ENCODE peak calls at places on chromosome X, in seven cellular contexts. S is upper lobe of left lung, F is brain microvascular endothelial cell, Q is keratinocyte, T is fibroblast of mammary gland, L is RWPE2, O is RWPE1. G is an unnamed sample.

GRCh38 chrX:106999002-106999975 is 723 bp downstream of the MORC4 start:
- DNase-seq in Q (no peak), T (peak), L (no peak), F (peak), S (peak), O (peak), G (peak)

GRCh38 chrX:65596270-65596669 is 61.7 kb upstream of the LAS1L start:
- DNase-seq in S (peak), Q (no peak), T (peak), F (peak), O (no peak), L (no peak), G (peak)

GRCh38 chrX:134969726-134970125 is 21.1 kb upstream of the SMIM10 start:
- DNase-seq in T (peak), F (no peak), S (no peak), Q (no peak), O (no peak), L (no peak), G (no peak)

GRCh38 chrX:101658661-101659477 is 781 bp downstream of the ARMCX2 start:
- DNase-seq in O (peak), T (peak), L (no peak), Q (no peak), F (peak), S (peak), G (peak)

GRCh38 chrX:129632443-129632842 is 22.3 kb downstream of the APLN start:
- DNase-seq in O (no peak), F (no peak), Q (no peak), S (no peak), T (peak), L (no peak), G (no peak)

GRCh38 chrX:31706456-31706855 is 634.6 kb upstream of the FTHL17 start:
- DNase-seq in L (no peak), T (peak), Q (no peak), S (no peak), F (no peak), O (no peak), G (no peak)

GRCh38 chrX:71454222-71454621 is 78.7 kb upstream of the OGT start:
- DNase-seq in O (no peak), S (no peak), T (no peak), F (peak), L (no peak), Q (no peak), G (no peak)

GRCh38 chrX:313546-313945 is 5.0 kb downstream of the GTPBP6 start:
- DNase-seq in S (no peak), L (peak), O (no peak), F (no peak), T (no peak), Q (no peak), G (no peak)

GRCh38 chrX:39445336-39445735 is 644.1 kb downstream of the MID1IP1 start:
- DNase-seq in L (no peak), S (no peak), Q (no peak), O (no peak), F (no peak), T (no peak), G (no peak)

GRCh38 chrX:153573999-153574398 is 24.9 kb downstream of the CCNQ start:
- DNase-seq in S (no peak), O (no peak), T (no peak), F (no peak), L (no peak), Q (no peak), G (peak)

GRCh38 chrX:134868766-134869495 is 121.9 kb upstream of the SMIM10 start:
- DNase-seq in L (no peak), F (peak), T (peak), O (peak), S (no peak), Q (no peak), G (no peak)

GRCh38 chrX:103183912-103184311 is 31.0 kb upstream of the BEX4 start:
- DNase-seq in O (no peak), T (no peak), S (no peak), F (no peak), Q (no peak), L (no peak), G (no peak)

GRCh38 chrX:39886282-39886681 is 211.5 kb downstream of the BCOR start:
- DNase-seq in Q (no peak), L (no peak), S (peak), T (no peak), F (no peak), O (no peak), G (no peak)

GRCh38 chrX:68935362-68935761 is 106.5 kb downstream of the EFNB1 start:
- DNase-seq in T (no peak), O (no peak), Q (peak), L (no peak), S (peak), F (no peak), G (no peak)

GRCh38 chrX:118745570-118745969 is 18.2 kb downstream of the IL13RA1 start:
- DNase-seq in S (no peak), O (no peak), L (no peak), F (no peak), T (peak), Q (no peak), G (no peak)

GRCh38 chrX:78759081-78759480 is 11.6 kb downstream of the LPAR4 start:
- DNase-seq in S (no peak), T (no peak), L (no peak), Q (no peak), F (no peak), O (no peak), G (no peak)

GRCh38 chrX:114619874-114620273 is 36.0 kb downstream of the HTR2C start:
- DNase-seq in Q (no peak), F (no peak), L (no peak), O (no peak), S (no peak), T (peak), G (peak)

GRCh38 chrX:108731144-108731543 is 5.2 kb downstream of the IRS4 start:
- DNase-seq in T (no peak), Q (no peak), O (no peak), L (no peak), S (no peak), F (no peak), G (no peak)

GRCh38 chrX:87583679-87584078 is 66.1 kb downstream of the KLHL4 start:
- DNase-seq in Q (no peak), L (no peak), S (no peak), O (no peak), T (peak), F (no peak), G (no peak)
- TF ChIP-seq CTCF in Q (peak), L (peak), S (no peak), O (no peak), T (peak), F (peak), G (no peak)

GRCh38 chrX:140697618-140698017 is 11.9 kb upstream of the LINC00632 start:
- DNase-seq in L (no peak), S (no peak), O (no peak), Q (no peak), T (no peak), F (no peak), G (no peak)
- TF ChIP-seq CTCF in L (no peak), S (no peak), O (no peak), Q (no peak), T (no peak), F (peak), G (no peak)

GRCh38 chrX:104566921-104567501 is 1.0 kb downstream of the IL1RAPL2 start:
- DNase-seq in Q (no peak), O (no peak), T (no peak), F (no peak), L (no peak), S (no peak), G (no peak)

GRCh38 chrX:104564335-104564734 is 1.7 kb upstream of the IL1RAPL2 start:
- DNase-seq in F (no peak), T (no peak), L (no peak), S (no peak), Q (no peak), O (no peak), G (no peak)

GRCh38 chrX:104564921-104565703 is 887 bp upstream of the IL1RAPL2 start:
- DNase-seq in L (no peak), T (no peak), F (no peak), O (no peak), S (no peak), Q (no peak), G (no peak)

GRCh38 chrX:104567506-104567905 is 1.5 kb downstream of the IL1RAPL2 start:
- DNase-seq in L (no peak), T (no peak), O (no peak), F (no peak), S (no peak), Q (no peak), G (no peak)

DNA sequence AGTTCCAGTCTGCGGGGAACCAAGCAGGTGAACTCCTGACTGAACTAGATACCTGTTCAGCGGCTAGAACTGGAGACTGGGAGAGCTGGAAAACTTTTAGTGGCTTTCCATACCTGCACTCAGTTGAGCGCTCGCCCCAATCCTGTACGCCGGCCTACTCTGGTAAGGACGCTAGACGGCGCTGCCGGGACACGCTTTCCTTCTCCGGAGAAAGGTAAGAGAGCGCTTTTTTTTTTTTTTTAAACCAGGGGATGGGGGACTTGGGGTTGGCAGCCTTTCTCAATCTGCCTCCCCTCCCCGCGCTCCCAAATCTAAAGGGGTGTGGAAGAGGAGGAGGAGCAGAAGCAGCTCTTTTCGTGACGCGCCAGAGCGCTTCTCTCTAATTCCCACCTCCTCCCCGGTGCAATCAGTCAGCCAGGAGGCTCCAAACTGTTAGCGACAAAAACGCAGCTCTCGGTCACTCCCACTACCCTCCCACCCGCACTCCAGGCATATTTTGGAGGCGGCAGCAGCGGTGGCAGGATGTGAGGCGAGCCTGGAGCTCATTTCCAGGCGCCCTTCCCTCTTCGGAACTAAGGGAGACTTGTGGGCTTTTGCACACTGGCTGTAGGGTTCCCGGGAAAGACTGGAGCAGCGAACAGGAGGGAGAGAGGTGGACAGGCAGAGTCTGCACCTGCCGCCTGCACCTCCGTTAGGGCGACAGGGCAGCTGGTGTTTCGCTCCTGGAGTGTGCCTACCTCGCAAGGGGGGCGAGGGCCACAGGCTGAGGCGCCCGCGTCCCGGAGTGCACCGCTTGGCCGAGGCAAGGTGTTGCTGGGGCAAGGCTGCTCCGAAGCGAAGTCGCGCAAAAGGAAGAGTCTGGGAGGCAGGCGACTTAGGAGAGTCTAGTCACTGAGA is at the start of gene IL1RAPL2:
- DNase-seq in S (peak), Q (no peak), T (peak), O (peak), F (no peak), L (no peak), G (peak)
- TF ChIP-seq CTCF in S (no peak), Q (peak), T (peak), O (peak), F (peak), L (peak), G (peak)

DNA sequence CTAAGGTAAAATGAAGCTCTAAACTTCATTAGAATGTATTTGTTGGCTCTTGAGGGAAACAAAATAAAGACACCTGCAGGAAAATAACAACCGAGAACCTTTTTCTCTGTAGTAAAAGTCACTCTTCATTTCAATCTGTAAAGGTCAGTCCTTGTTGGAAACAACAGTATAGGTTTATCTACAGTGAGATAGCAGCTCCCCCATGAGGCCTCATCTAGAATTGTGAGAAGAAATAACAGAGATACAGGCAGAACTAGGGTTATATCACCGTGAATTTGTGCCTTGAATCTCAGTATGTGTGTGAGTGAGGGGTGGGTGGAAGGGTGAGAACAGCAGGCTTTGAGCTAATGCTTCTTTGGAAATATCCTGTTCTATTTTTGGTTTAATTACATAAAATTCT is 107.8 kb upstream of the FMR1 start:
- DNase-seq in Q (no peak), L (no peak), O (peak), T (peak), S (no peak), F (no peak), G (peak)
- TF ChIP-seq CTCF in Q (no peak), L (peak), O (no peak), T (peak), S (no peak), F (no peak), G (peak)

DNA sequence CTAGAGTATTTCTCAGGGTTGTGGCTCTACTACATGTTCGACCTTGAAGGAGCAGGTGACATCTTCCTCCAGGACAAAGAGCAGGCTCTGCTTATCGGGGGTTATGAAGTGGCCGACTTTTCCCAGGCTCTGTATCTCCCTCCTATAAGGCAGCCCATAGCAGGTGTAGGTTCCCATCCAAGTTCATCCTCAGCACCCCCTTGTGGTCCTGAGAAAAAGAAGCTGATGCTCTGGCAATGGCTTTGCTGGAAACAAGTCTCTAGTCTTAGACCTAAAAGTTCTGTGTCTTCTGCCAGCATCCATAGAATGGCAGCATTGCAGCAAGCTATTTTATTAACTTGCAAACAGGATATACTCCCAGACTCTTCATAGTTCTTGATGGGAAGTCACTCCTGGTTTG is 836.6 kb upstream of the PRKX start:
- DNase-seq in O (no peak), S (no peak), Q (no peak), F (no peak), T (no peak), L (no peak), G (no peak)
- TF ChIP-seq CTCF in O (no peak), S (no peak), Q (peak), F (no peak), T (no peak), L (no peak), G (no peak)

GRCh38 chrX:104310084-104310483 is 55.4 kb upstream of the ESX1 start:
- DNase-seq in L (no peak), S (no peak), O (peak), Q (no peak), F (peak), T (peak), G (no peak)
- TF ChIP-seq CTCF in L (peak), S (no peak), O (peak), Q (no peak), F (peak), T (peak), G (no peak)

GRCh38 chrX:131853440-131853839 is 169.7 kb upstream of the STK26 start:
- DNase-seq in Q (no peak), F (no peak), S (no peak), T (no peak), L (no peak), O (no peak), G (no peak)

DNA sequence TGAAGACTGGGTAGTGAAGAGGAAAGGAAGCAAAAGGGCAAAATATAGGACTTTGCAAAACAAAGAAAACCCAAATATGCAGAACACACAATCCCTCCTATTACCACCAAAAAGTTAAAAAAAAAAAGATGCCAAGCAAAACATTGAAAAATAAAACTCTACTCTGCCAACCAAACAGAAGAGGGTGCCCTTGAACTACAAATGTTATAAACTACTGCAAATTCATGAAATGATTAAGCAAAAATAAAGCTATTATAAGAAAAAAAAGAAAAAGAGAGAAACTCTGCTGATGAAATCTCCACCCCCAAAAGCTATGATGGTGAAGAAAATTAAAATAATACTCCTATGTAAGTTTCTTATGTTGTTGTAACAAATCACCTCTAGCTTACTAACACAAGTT is 168.5 kb upstream of the STK26 start:
- DNase-seq in L (no peak), T (peak), F (no peak), O (no peak), Q (no peak), S (no peak), G (no peak)
- TF ChIP-seq CTCF in L (peak), T (no peak), F (no peak), O (no peak), Q (no peak), S (no peak), G (no peak)

DNA sequence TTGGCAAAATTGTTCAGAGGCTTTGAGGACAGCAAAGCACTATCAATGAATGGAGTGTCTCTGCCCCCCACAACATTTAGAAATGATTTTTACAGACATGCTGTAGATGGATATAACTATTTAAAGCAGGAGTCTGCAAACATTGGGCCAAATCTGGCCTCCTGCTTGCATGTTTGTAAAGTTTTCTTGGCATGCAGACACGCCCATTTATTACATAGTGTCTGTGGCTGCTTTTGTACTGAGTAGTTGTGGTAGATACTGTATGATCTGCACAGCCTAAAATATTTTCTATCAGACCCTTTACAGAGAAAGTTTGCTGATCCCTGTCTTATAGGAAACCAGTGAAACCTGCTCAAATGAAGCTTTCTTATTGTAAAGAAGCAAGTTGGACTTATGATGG is 45.5 kb upstream of the PHEX start:
- DNase-seq in Q (no peak), T (peak), S (no peak), O (no peak), F (peak), L (no peak), G (no peak)
- TF ChIP-seq CTCF in Q (no peak), T (no peak), S (no peak), O (no peak), F (no peak), L (no peak), G (no peak)